ENCODE peak calls at places on chromosomes 3 and 15, in five cellular contexts. One of them, this sample, is unnamed.

GRCh38 chr3:69695933-69696332 is 43.3 kb upstream of the MITF start:
- DNase-seq in MM.1S: no peak
- DNase-seq in brain microvascular endothelial cell: no peak
- DNase-seq in psoas muscle: no peak
- DNase-seq in endothelial cell: no peak
- DNase-seq in this sample: no peak

GRCh38 chr15:100601158-100601557 is 826 bp downstream of the LINS1 start:
- DNase-seq in MM.1S: peak
- DNase-seq in brain microvascular endothelial cell: no peak
- DNase-seq in psoas muscle: no peak
- DNase-seq in endothelial cell: peak
- DNase-seq in this sample: no peak

GRCh38 chr3:49007771-49008528 is 759 bp downstream of the WDR6 start:
- DNase-seq in MM.1S: peak
- DNase-seq in brain microvascular endothelial cell: peak
- DNase-seq in psoas muscle: peak
- DNase-seq in endothelial cell: peak
- DNase-seq in this sample: peak

GRCh38 chr15:38308242-38308641 is 55.6 kb downstream of the SPRED1 start:
- DNase-seq in MM.1S: no peak
- DNase-seq in brain microvascular endothelial cell: no peak
- DNase-seq in psoas muscle: no peak
- DNase-seq in endothelial cell: no peak
- DNase-seq in this sample: no peak

GRCh38 chr3:114454592-114455251 is 160.9 kb downstream of the TIGIT start:
- DNase-seq in MM.1S: no peak
- DNase-seq in brain microvascular endothelial cell: no peak
- DNase-seq in psoas muscle: no peak
- DNase-seq in endothelial cell: no peak
- DNase-seq in this sample: no peak

GRCh38 chr15:64105113-64105704 is 9.4 kb downstream of the SNX1 start:
- DNase-seq in MM.1S: no peak
- DNase-seq in brain microvascular endothelial cell: no peak
- DNase-seq in psoas muscle: no peak
- DNase-seq in endothelial cell: no peak
- DNase-seq in this sample: no peak

GRCh38 chr3:195133462-195133861 is 137.5 kb downstream of the XXYLT1 start:
- DNase-seq in MM.1S: no peak
- DNase-seq in brain microvascular endothelial cell: no peak
- DNase-seq in psoas muscle: peak
- DNase-seq in endothelial cell: no peak
- DNase-seq in this sample: peak

GRCh38 chr3:154247806-154248480 is 76.3 kb downstream of the DHX36 start:
- DNase-seq in MM.1S: no peak
- DNase-seq in brain microvascular endothelial cell: no peak
- DNase-seq in psoas muscle: no peak
- DNase-seq in endothelial cell: no peak
- DNase-seq in this sample: no peak

GRCh38 chr15:75672646-75673425 is 25.1 kb downstream of the SNX33 start:
- DNase-seq in MM.1S: no peak
- DNase-seq in brain microvascular endothelial cell: peak
- DNase-seq in psoas muscle: no peak
- DNase-seq in endothelial cell: no peak
- DNase-seq in this sample: no peak

GRCh38 chr3:156761007-156761406 is 65.1 kb upstream of the LEKR1 start:
- DNase-seq in MM.1S: no peak
- DNase-seq in brain microvascular endothelial cell: no peak
- DNase-seq in psoas muscle: no peak
- DNase-seq in endothelial cell: no peak
- DNase-seq in this sample: no peak

GRCh38 chr3:22115581-22115980 is 364.6 kb upstream of the ZNF385D start:
- DNase-seq in MM.1S: no peak
- DNase-seq in brain microvascular endothelial cell: peak
- DNase-seq in psoas muscle: no peak
- DNase-seq in endothelial cell: no peak
- DNase-seq in this sample: no peak

GRCh38 chr3:19702416-19703078 is 231.5 kb downstream of the EFHB start:
- DNase-seq in MM.1S: no peak
- DNase-seq in brain microvascular endothelial cell: no peak
- DNase-seq in psoas muscle: no peak
- DNase-seq in endothelial cell: peak
- DNase-seq in this sample: no peak

GRCh38 chr3:113626513-113627371 is 69.7 kb downstream of the USF3 start:
- DNase-seq in MM.1S: peak
- DNase-seq in brain microvascular endothelial cell: peak
- DNase-seq in psoas muscle: peak
- DNase-seq in endothelial cell: peak
- DNase-seq in this sample: peak

GRCh38 chr3:160618363-160618762 is 53.0 kb upstream of the KPNA4 start:
- DNase-seq in MM.1S: no peak
- DNase-seq in brain microvascular endothelial cell: no peak
- DNase-seq in psoas muscle: no peak
- DNase-seq in endothelial cell: no peak
- DNase-seq in this sample: no peak

GRCh38 chr3:131610174-131610573 is 107.4 kb upstream of the MRPL3 start:
- DNase-seq in MM.1S: no peak
- DNase-seq in brain microvascular endothelial cell: no peak
- DNase-seq in psoas muscle: no peak
- DNase-seq in endothelial cell: no peak
- DNase-seq in this sample: no peak
- TF ChIP-seq CTCF in MM.1S: no peak
- TF ChIP-seq CTCF in brain microvascular endothelial cell: no peak
- TF ChIP-seq CTCF in psoas muscle: no peak
- TF ChIP-seq CTCF in endothelial cell: no peak
- TF ChIP-seq CTCF in this sample: no peak

GRCh38 chr3:45078910-45079522 is 52.9 kb downstream of the CLEC3B start:
- DNase-seq in MM.1S: no peak
- DNase-seq in brain microvascular endothelial cell: no peak
- DNase-seq in psoas muscle: no peak
- DNase-seq in endothelial cell: no peak
- DNase-seq in this sample: no peak
- TF ChIP-seq CTCF in MM.1S: no peak
- TF ChIP-seq CTCF in brain microvascular endothelial cell: peak
- TF ChIP-seq CTCF in psoas muscle: no peak
- TF ChIP-seq CTCF in endothelial cell: peak
- TF ChIP-seq CTCF in this sample: no peak

DNA sequence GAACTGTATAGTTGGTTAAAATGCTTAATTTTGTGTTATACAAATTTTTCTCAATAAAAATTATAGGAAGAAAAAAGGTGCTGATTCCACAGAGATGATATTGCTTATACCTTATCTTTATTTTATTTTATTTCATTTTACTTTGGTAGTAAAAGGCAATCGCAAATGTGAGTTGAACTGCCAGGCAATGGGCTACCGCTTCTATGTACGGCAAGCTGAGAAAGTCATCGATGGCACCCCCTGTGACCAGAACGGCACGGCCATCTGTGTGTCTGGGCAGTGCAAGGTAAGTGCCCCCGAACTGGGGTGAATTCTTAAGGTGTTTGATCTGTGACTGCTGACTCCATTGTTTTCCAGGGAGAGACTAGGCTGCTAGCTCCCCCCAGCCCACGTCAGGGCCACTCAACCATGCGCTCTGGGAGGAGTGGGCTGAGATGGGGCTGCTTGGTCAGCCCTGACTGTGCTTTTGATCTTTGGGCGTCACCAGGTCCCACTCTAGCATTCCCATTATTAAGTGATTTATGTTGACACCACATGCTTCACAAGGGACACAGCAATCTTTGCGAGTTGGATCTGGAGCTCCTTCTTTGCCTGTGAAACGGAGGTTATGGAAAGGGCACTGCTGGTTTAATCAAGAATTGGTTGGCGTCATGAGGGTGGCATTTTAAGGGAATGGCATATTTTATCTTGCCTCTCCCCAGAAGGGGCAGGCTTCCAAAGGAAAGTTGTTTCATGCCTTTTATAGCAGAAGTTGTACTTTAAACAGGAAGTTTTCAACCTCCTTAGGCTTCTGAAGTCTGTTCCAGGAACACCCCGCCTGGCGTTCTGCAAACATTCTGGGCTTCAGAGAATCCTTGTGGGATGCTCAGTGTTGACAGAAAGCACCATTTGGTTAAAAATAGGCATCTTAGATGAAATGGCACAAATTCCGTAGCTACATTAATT is 296.5 kb downstream of the THSD4 start:
- DNase-seq in MM.1S: no peak
- DNase-seq in brain microvascular endothelial cell: peak
- DNase-seq in psoas muscle: no peak
- DNase-seq in endothelial cell: no peak
- DNase-seq in this sample: no peak
- TF ChIP-seq CTCF in MM.1S: no peak
- TF ChIP-seq CTCF in brain microvascular endothelial cell: peak
- TF ChIP-seq CTCF in psoas muscle: no peak
- TF ChIP-seq CTCF in endothelial cell: no peak
- TF ChIP-seq CTCF in this sample: no peak

GRCh38 chr15:32856753-32857152 is 138.9 kb downstream of the GREM1 start:
- DNase-seq in MM.1S: no peak
- DNase-seq in brain microvascular endothelial cell: peak
- DNase-seq in psoas muscle: no peak
- DNase-seq in endothelial cell: no peak
- DNase-seq in this sample: no peak

GRCh38 chr15:32852771-32853170 is 135.0 kb downstream of the GREM1 start:
- DNase-seq in MM.1S: no peak
- DNase-seq in brain microvascular endothelial cell: no peak
- DNase-seq in psoas muscle: no peak
- DNase-seq in endothelial cell: no peak
- DNase-seq in this sample: no peak

GRCh38 chr15:32853667-32854066 is 135.9 kb downstream of the GREM1 start:
- DNase-seq in MM.1S: no peak
- DNase-seq in brain microvascular endothelial cell: no peak
- DNase-seq in psoas muscle: no peak
- DNase-seq in endothelial cell: no peak
- DNase-seq in this sample: no peak

GRCh38 chr15:32857732-32858131 is 139.9 kb downstream of the GREM1 start:
- DNase-seq in MM.1S: no peak
- DNase-seq in brain microvascular endothelial cell: no peak
- DNase-seq in psoas muscle: no peak
- DNase-seq in endothelial cell: no peak
- DNase-seq in this sample: no peak

DNA sequence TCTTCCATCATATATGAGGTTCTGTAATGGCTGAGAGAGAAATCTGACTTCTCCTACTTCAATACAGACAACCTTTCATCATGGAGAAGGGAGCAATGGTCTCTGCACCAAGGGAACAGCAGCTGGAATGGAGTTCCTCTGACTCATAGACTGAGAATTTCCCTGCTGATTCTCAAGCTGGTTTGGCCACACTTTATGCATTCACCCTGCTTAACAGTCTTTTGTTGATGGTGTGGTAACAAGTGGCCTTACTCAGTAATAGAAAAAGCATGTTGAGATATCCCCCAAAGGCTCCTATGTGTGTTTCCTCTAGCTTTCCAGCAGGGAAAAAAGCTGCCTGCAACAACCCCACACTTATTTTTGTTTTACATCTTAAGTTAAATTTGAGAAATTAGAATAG is 138.1 kb downstream of the GREM1 start:
- DNase-seq in MM.1S: no peak
- DNase-seq in brain microvascular endothelial cell: peak
- DNase-seq in psoas muscle: no peak
- DNase-seq in endothelial cell: no peak
- DNase-seq in this sample: no peak
- TF ChIP-seq CTCF in MM.1S: no peak
- TF ChIP-seq CTCF in brain microvascular endothelial cell: no peak
- TF ChIP-seq CTCF in psoas muscle: no peak
- TF ChIP-seq CTCF in endothelial cell: no peak
- TF ChIP-seq CTCF in this sample: no peak

DNA sequence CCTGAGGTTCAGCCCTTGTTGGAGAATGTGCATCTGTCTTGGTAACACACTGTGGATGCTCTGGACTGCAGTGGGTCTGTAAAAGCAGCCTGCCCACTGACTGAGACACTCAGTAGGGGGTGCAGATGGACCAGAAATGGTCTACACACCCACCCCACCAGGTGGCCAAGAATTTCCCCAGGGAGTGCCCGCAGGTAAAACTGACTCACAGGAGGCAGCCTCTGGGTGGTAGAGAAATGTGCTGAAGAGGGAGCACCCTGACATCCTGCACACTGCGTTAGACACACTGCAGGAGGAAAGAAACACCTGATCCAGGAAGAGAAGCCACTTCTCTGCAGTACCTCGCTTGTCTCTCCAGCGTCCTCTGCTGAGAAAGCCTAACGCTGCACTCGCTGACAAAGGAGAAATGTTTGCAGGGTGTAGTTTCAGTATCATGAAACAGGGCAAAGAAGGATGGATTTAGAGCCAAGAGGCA is 109.5 kb upstream of the ABHD17C start:
- DNase-seq in MM.1S: no peak
- DNase-seq in brain microvascular endothelial cell: no peak
- DNase-seq in psoas muscle: no peak
- DNase-seq in endothelial cell: no peak
- DNase-seq in this sample: no peak
- TF ChIP-seq CTCF in MM.1S: no peak
- TF ChIP-seq CTCF in brain microvascular endothelial cell: no peak
- TF ChIP-seq CTCF in psoas muscle: no peak
- TF ChIP-seq CTCF in endothelial cell: no peak
- TF ChIP-seq CTCF in this sample: no peak

DNA sequence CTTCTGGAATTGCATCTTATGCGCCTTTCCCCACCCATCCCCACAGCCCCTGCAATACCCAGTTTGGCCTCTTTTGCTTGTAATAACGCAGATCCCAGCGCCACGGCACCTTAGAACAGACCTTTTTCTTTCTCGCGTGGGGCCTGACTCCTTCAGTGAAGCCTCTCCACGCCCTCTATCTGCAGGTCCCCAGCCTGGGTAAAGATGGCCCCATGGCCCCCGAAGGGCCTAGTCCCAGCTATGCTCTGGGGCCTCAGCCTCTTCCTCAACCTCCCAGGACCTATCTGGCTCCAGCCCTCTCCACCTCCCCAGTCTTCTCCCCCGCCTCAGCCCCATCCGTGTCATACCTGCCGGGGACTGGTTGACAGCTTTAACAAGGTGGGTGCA is 594 bp downstream of the CRELD1 start:
- DNase-seq in MM.1S: no peak
- DNase-seq in brain microvascular endothelial cell: peak
- DNase-seq in psoas muscle: no peak
- DNase-seq in endothelial cell: no peak
- DNase-seq in this sample: no peak
- TF ChIP-seq CTCF in MM.1S: peak
- TF ChIP-seq CTCF in brain microvascular endothelial cell: peak
- TF ChIP-seq CTCF in psoas muscle: no peak
- TF ChIP-seq CTCF in endothelial cell: no peak
- TF ChIP-seq CTCF in this sample: no peak

DNA sequence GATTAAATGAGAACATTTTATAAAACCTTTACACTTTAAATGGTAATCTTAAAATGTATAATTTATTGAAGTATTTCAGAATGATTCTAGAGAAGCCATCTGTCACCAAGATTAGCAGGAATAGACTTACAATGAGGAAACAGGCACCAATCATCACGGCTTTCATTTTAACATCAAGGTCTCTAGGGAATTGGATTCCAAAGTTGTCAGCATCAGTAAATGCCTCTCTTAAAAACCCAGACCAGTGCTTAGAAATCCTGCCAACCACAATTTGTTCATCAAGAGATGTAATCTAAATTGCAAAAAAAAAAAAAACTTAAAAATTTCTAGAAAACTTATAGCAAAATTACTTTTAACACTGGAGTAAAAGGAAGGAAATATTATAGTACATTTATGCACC is 20.3 kb downstream of the PLSCR2 start:
- DNase-seq in MM.1S: no peak
- DNase-seq in brain microvascular endothelial cell: no peak
- DNase-seq in psoas muscle: no peak
- DNase-seq in endothelial cell: no peak
- DNase-seq in this sample: no peak
- TF ChIP-seq CTCF in MM.1S: no peak
- TF ChIP-seq CTCF in brain microvascular endothelial cell: no peak
- TF ChIP-seq CTCF in psoas muscle: no peak
- TF ChIP-seq CTCF in endothelial cell: no peak
- TF ChIP-seq CTCF in this sample: no peak

This sample was measured in GM13976.